ENCODE peak calls at places on chromosome X, in nine cellular contexts. One of them, this sample, is unnamed.

GRCh38 chrX:110008001-110008635 is 5.2 kb downstream of the TMEM164 start:
- DNase-seq in upper lobe of right lung: no peak
- DNase-seq in right atrium auricular region: no peak
- DNase-seq in SK-N-MC: no peak
- DNase-seq in uterus: no peak
- DNase-seq in AG04450: no peak
- DNase-seq in OCI-LY7: no peak
- DNase-seq in hepatocyte: no peak
- DNase-seq in left lung: no peak
- DNase-seq in this sample: no peak

GRCh38 chrX:136781180-136781797 is 557 bp upstream of the ARHGEF6 start:
- DNase-seq in upper lobe of right lung: no peak
- DNase-seq in right atrium auricular region: no peak
- DNase-seq in SK-N-MC: no peak
- DNase-seq in uterus: no peak
- DNase-seq in AG04450: no peak
- DNase-seq in OCI-LY7: peak
- DNase-seq in hepatocyte: no peak
- DNase-seq in left lung: no peak
- DNase-seq in this sample: no peak

GRCh38 chrX:87636533-87636932 is 118.9 kb downstream of the KLHL4 start:
- DNase-seq in upper lobe of right lung: no peak
- DNase-seq in right atrium auricular region: no peak
- DNase-seq in SK-N-MC: no peak
- DNase-seq in uterus: no peak
- DNase-seq in AG04450: no peak
- DNase-seq in OCI-LY7: no peak
- DNase-seq in hepatocyte: no peak
- DNase-seq in left lung: no peak
- DNase-seq in this sample: no peak

GRCh38 chrX:97847885-97848679 is 964.4 kb downstream of the RPA4 start:
- DNase-seq in upper lobe of right lung: no peak
- DNase-seq in right atrium auricular region: no peak
- DNase-seq in SK-N-MC: no peak
- DNase-seq in uterus: no peak
- DNase-seq in AG04450: no peak
- DNase-seq in OCI-LY7: no peak
- DNase-seq in hepatocyte: no peak
- DNase-seq in left lung: no peak
- DNase-seq in this sample: no peak

GRCh38 chrX:10450229-10450958 is 170.0 kb downstream of the MID1 start:
- DNase-seq in upper lobe of right lung: no peak
- DNase-seq in right atrium auricular region: no peak
- DNase-seq in SK-N-MC: no peak
- DNase-seq in uterus: no peak
- DNase-seq in AG04450: no peak
- DNase-seq in OCI-LY7: no peak
- DNase-seq in hepatocyte: no peak
- DNase-seq in left lung: no peak
- DNase-seq in this sample: no peak

GRCh38 chrX:10569946-10570345 is 50.4 kb downstream of the MID1 start:
- DNase-seq in upper lobe of right lung: no peak
- DNase-seq in right atrium auricular region: no peak
- DNase-seq in SK-N-MC: no peak
- DNase-seq in uterus: no peak
- DNase-seq in AG04450: no peak
- DNase-seq in OCI-LY7: no peak
- DNase-seq in hepatocyte: no peak
- DNase-seq in left lung: no peak
- DNase-seq in this sample: no peak

GRCh38 chrX:15512401-15512965 is 11.9 kb downstream of the BMX start:
- DNase-seq in upper lobe of right lung: no peak
- DNase-seq in right atrium auricular region: no peak
- DNase-seq in SK-N-MC: no peak
- DNase-seq in uterus: no peak
- DNase-seq in AG04450: no peak
- DNase-seq in OCI-LY7: no peak
- DNase-seq in hepatocyte: no peak
- DNase-seq in left lung: no peak
- DNase-seq in this sample: no peak

GRCh38 chrX:129696463-129697155 is 41.9 kb upstream of the APLN start:
- DNase-seq in upper lobe of right lung: no peak
- DNase-seq in right atrium auricular region: no peak
- DNase-seq in SK-N-MC: no peak
- DNase-seq in uterus: no peak
- DNase-seq in AG04450: no peak
- DNase-seq in OCI-LY7: peak
- DNase-seq in hepatocyte: no peak
- DNase-seq in left lung: no peak
- DNase-seq in this sample: no peak

GRCh38 chrX:42710452-42710851 is 67.5 kb downstream of the PPP1R2C start:
- DNase-seq in upper lobe of right lung: no peak
- DNase-seq in right atrium auricular region: no peak
- DNase-seq in SK-N-MC: no peak
- DNase-seq in uterus: no peak
- DNase-seq in AG04450: no peak
- DNase-seq in OCI-LY7: no peak
- DNase-seq in hepatocyte: no peak
- DNase-seq in left lung: no peak
- DNase-seq in this sample: no peak

GRCh38 chrX:7925867-7926472 is 1.2 kb downstream of the PNPLA4 start:
- DNase-seq in upper lobe of right lung: peak
- DNase-seq in right atrium auricular region: peak
- DNase-seq in SK-N-MC: peak
- DNase-seq in uterus: peak
- DNase-seq in AG04450: peak
- DNase-seq in OCI-LY7: peak
- DNase-seq in hepatocyte: peak
- DNase-seq in left lung: no peak
- DNase-seq in this sample: peak

GRCh38 chrX:108199691-108200090 is 108.1 kb downstream of the ATG4A start:
- DNase-seq in upper lobe of right lung: no peak
- DNase-seq in right atrium auricular region: no peak
- DNase-seq in SK-N-MC: no peak
- DNase-seq in uterus: peak
- DNase-seq in AG04450: no peak
- DNase-seq in OCI-LY7: peak
- DNase-seq in hepatocyte: peak
- DNase-seq in left lung: no peak
- DNase-seq in this sample: no peak

GRCh38 chrX:2342878-2343277 is 157.9 kb downstream of the DHRSX start:
- DNase-seq in upper lobe of right lung: no peak
- DNase-seq in right atrium auricular region: no peak
- DNase-seq in SK-N-MC: no peak
- DNase-seq in uterus: no peak
- DNase-seq in AG04450: peak
- DNase-seq in OCI-LY7: no peak
- DNase-seq in hepatocyte: no peak
- DNase-seq in left lung: no peak
- DNase-seq in this sample: no peak

GRCh38 chrX:102858826-102859627 is 78.0 kb upstream of the RAB40AL start:
- DNase-seq in upper lobe of right lung: no peak
- DNase-seq in right atrium auricular region: no peak
- DNase-seq in SK-N-MC: no peak
- DNase-seq in uterus: no peak
- DNase-seq in AG04450: no peak
- DNase-seq in OCI-LY7: no peak
- DNase-seq in hepatocyte: no peak
- DNase-seq in left lung: no peak
- DNase-seq in this sample: no peak

GRCh38 chrX:136768469-136769084 is 12.2 kb downstream of the ARHGEF6 start:
- DNase-seq in upper lobe of right lung: no peak
- DNase-seq in right atrium auricular region: no peak
- DNase-seq in SK-N-MC: peak
- DNase-seq in uterus: peak
- DNase-seq in AG04450: peak
- DNase-seq in OCI-LY7: peak
- DNase-seq in hepatocyte: peak
- DNase-seq in left lung: no peak
- DNase-seq in this sample: no peak

GRCh38 chrX:150731795-150732194 is 38.6 kb downstream of the MTMR1 start:
- DNase-seq in upper lobe of right lung: no peak
- DNase-seq in right atrium auricular region: no peak
- DNase-seq in SK-N-MC: no peak
- DNase-seq in uterus: no peak
- DNase-seq in AG04450: peak
- DNase-seq in OCI-LY7: no peak
- DNase-seq in hepatocyte: no peak
- DNase-seq in left lung: no peak
- DNase-seq in this sample: no peak

GRCh38 chrX:53714580-53715335 is 28.2 kb upstream of the HUWE1 start:
- DNase-seq in upper lobe of right lung: peak
- DNase-seq in right atrium auricular region: no peak
- DNase-seq in SK-N-MC: no peak
- DNase-seq in uterus: no peak
- DNase-seq in AG04450: no peak
- DNase-seq in OCI-LY7: peak
- DNase-seq in hepatocyte: no peak
- DNase-seq in left lung: no peak
- DNase-seq in this sample: no peak

GRCh38 chrX:142244568-142244967 is 39.5 kb upstream of the MAGEC2 start:
- DNase-seq in upper lobe of right lung: no peak
- DNase-seq in right atrium auricular region: no peak
- DNase-seq in SK-N-MC: no peak
- DNase-seq in uterus: no peak
- DNase-seq in AG04450: no peak
- DNase-seq in OCI-LY7: no peak
- DNase-seq in hepatocyte: no peak
- DNase-seq in left lung: no peak
- DNase-seq in this sample: no peak

DNA sequence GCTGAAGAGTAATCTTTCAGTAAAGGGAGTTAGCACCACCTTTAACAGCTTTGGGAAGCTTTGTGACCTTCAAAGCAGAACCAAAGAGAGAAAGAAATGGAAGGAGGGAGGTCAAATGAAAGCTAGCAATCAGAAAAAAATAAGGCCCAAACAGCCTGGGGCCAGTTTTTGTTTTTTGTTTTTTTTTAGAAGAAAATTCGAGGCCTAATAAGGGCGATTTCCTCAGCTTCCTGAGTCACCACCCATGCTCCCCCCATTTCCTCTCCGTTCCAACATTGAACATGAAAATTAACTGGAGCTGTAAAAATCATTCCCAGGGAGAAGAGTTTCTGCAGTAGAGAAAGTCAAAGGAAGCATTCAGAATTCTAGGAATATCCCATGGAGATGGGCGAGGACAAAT is 115.1 kb downstream of the SH3KBP1 start:
- DNase-seq in upper lobe of right lung: no peak
- DNase-seq in right atrium auricular region: no peak
- DNase-seq in SK-N-MC: no peak
- DNase-seq in uterus: peak
- DNase-seq in AG04450: no peak
- DNase-seq in OCI-LY7: no peak
- DNase-seq in hepatocyte: no peak
- DNase-seq in left lung: no peak
- DNase-seq in this sample: no peak
- H3K27ac ChIP-seq in upper lobe of right lung: peak
- H3K27ac ChIP-seq in right atrium auricular region: peak
- H3K27ac ChIP-seq in SK-N-MC: peak
- H3K27ac ChIP-seq in uterus: peak
- H3K27ac ChIP-seq in AG04450: peak
- H3K27ac ChIP-seq in OCI-LY7: peak
- H3K27ac ChIP-seq in hepatocyte: no peak
- H3K27ac ChIP-seq in left lung: peak
- H3K27ac ChIP-seq in this sample: no peak

DNA sequence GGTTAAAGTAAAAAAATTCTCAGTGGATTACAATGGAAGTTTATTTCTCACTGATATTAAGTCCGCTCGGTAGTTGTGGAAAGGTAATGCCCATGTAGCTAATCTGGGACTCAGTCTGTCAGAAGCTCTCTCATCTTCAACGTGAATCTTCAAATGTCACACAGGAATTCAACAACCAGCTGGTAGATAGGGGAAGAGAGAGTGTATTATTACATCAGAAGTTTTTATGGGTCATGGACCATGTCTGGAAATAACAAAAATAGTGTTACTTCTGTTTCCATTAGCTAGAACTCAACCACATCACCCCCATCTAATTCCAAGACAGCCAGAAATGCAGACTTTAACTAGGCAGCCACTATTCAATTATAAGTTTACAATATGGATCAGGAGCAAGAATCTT is 506.1 kb upstream of the HTR2C start:
- DNase-seq in upper lobe of right lung: no peak
- DNase-seq in right atrium auricular region: no peak
- DNase-seq in SK-N-MC: no peak
- DNase-seq in uterus: no peak
- DNase-seq in AG04450: no peak
- DNase-seq in OCI-LY7: no peak
- DNase-seq in hepatocyte: no peak
- DNase-seq in left lung: no peak
- DNase-seq in this sample: no peak
- H3K27ac ChIP-seq in upper lobe of right lung: no peak
- H3K27ac ChIP-seq in right atrium auricular region: no peak
- H3K27ac ChIP-seq in SK-N-MC: no peak
- H3K27ac ChIP-seq in uterus: no peak
- H3K27ac ChIP-seq in AG04450: no peak
- H3K27ac ChIP-seq in OCI-LY7: no peak
- H3K27ac ChIP-seq in hepatocyte: no peak
- H3K27ac ChIP-seq in left lung: no peak
- H3K27ac ChIP-seq in this sample: no peak

DNA sequence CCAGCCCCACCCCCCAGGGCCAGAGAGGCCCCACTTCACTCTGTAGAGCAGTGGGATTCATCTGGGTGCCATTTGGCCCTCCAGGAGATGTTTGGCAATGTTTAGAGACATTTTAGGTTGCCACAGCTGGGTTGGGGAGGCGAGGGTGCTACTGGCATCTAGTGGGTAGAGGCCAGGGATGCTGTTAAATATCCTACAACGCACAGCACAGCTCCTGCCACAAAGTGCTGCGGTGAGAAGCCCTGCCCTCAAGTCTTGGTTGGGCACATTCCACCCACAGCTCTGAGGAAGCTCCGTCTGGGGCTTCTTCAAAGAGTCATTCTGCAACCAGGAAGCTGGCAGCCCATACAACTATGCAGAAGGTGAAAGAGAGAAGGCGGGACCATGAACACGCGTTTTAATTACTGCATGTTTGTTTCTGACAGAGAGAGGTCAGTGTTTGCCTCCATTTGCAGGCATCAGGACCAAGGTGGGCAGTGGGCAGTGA is 48.1 kb upstream of the FAM9C start:
- DNase-seq in upper lobe of right lung: peak
- DNase-seq in right atrium auricular region: no peak
- DNase-seq in SK-N-MC: no peak
- DNase-seq in uterus: no peak
- DNase-seq in AG04450: no peak
- DNase-seq in OCI-LY7: no peak
- DNase-seq in hepatocyte: no peak
- DNase-seq in left lung: peak
- DNase-seq in this sample: no peak
- H3K27ac ChIP-seq in upper lobe of right lung: peak
- H3K27ac ChIP-seq in right atrium auricular region: no peak
- H3K27ac ChIP-seq in SK-N-MC: no peak
- H3K27ac ChIP-seq in uterus: no peak
- H3K27ac ChIP-seq in AG04450: no peak
- H3K27ac ChIP-seq in OCI-LY7: no peak
- H3K27ac ChIP-seq in hepatocyte: no peak
- H3K27ac ChIP-seq in left lung: peak
- H3K27ac ChIP-seq in this sample: peak

DNA sequence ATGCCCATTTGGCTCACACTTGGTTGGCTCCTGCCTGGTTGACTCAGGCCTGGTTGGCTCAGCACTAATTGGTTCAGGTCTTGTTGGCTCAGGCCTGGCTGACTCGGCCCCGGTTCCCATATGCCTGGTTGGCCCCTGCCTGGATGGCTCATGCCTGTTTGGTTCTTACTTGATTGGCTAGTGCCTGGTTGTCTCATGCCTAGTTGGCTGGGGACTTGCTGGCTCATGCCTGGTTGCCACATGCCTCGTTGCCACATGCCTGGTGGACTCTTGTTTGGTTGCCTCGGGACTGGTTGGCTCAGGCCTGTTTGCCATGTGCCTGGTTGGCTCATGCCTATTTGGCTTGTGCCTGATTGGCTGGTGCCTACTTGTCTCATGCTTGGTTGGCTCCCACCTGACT is 103.7 kb downstream of the APOOL start:
- DNase-seq in upper lobe of right lung: no peak
- DNase-seq in right atrium auricular region: no peak
- DNase-seq in SK-N-MC: no peak
- DNase-seq in uterus: no peak
- DNase-seq in AG04450: no peak
- DNase-seq in OCI-LY7: no peak
- DNase-seq in hepatocyte: no peak
- DNase-seq in left lung: no peak
- DNase-seq in this sample: no peak
- H3K27ac ChIP-seq in upper lobe of right lung: no peak
- H3K27ac ChIP-seq in right atrium auricular region: no peak
- H3K27ac ChIP-seq in SK-N-MC: no peak
- H3K27ac ChIP-seq in uterus: no peak
- H3K27ac ChIP-seq in AG04450: no peak
- H3K27ac ChIP-seq in OCI-LY7: no peak
- H3K27ac ChIP-seq in hepatocyte: no peak
- H3K27ac ChIP-seq in left lung: no peak
- H3K27ac ChIP-seq in this sample: no peak

This sample was measured in substantia nigra.